ENCODE peak calls at places on chromosomes 6 and 20, in ten cellular contexts. R is fibroblast of villous mesenchyme, L is choroid plexus epithelial cell, E is left ventricle myocardium inferior, O is tibial artery, Q is esophagus squamous epithelium, B is adrenal gland, D is AG09309, I is epithelial cell of proximal tubule, T is mammary epithelial cell. Z is an unnamed sample.

GRCh38 chr20:2693996-2694471 is 1.5 kb downstream of the EBF4 start:
- DNase-seq in O (no peak), D (no peak), L (no peak), B (peak; percentile 50), R (no peak), T (no peak), I (no peak), Q (no peak), E (no peak), Z (no peak)

GRCh38 chr6:20416567-20417345 is 15.1 kb downstream of the E2F3 start:
- DNase-seq in I (no peak), Q (no peak), D (no peak), T (no peak), L (peak; percentile 19), R (peak; percentile 28), E (no peak), O (no peak), B (no peak), Z (peak; percentile 69)

GRCh38 chr20:45850926-45851325 is 6.3 kb downstream of the ACOT8 start:
- DNase-seq in R (no peak), O (no peak), L (no peak), D (no peak), T (no peak), Q (no peak), I (no peak), B (no peak), E (no peak), Z (no peak)

GRCh38 chr6:74181471-74181870 is 485.5 kb downstream of the CD109 start:
- DNase-seq in Q (no peak), O (no peak), I (no peak), R (no peak), E (no peak), B (no peak), T (no peak), D (no peak), L (no peak), Z (no peak)

GRCh38 chr6:44820366-44821158 is 433.1 kb downstream of the CDC5L start:
- DNase-seq in Q (no peak), T (peak; percentile 26), R (peak; percentile 8), I (no peak), O (no peak), B (no peak), D (no peak), E (no peak), L (no peak), Z (no peak)

GRCh38 chr6:80338201-80338836 is 231.8 kb downstream of the BCKDHB start:
- DNase-seq in Q (no peak), B (peak; percentile 71), L (peak; percentile 63), D (peak; percentile 18), R (peak; percentile 67), T (peak; percentile 29), I (no peak), O (no peak), E (peak; percentile 60), Z (peak; percentile 25)

GRCh38 chr6:2754396-2754795 is 3.7 kb upstream of the MYLK4 start:
- DNase-seq in Q (no peak), D (no peak), T (no peak), O (no peak), R (no peak), B (no peak), E (no peak), L (no peak), I (no peak), Z (no peak)

GRCh38 chr6:55704421-55704820 is 125.4 kb upstream of the HMGCLL1 start:
- DNase-seq in B (no peak), R (peak; percentile 46), L (peak; percentile 25), D (peak; percentile 4), O (no peak), Q (no peak), T (peak; percentile 93), I (peak; percentile 59), E (no peak), Z (no peak)

GRCh38 chr6:113860165-113860955 is 3.2 kb downstream of the MARCKS start:
- DNase-seq in L (peak; percentile 63), B (peak; percentile 64), Q (no peak), D (no peak), I (no peak), T (peak; percentile 36), O (peak; percentile 30), E (peak; percentile 29), R (peak; percentile 54), Z (no peak)

GRCh38 chr6:92122746-92123145 is 1296.6 kb downstream of the EPHA7 start:
- DNase-seq in O (no peak), I (no peak), R (peak; percentile 1), Q (no peak), D (no peak), E (no peak), B (no peak), T (no peak), L (peak; percentile 13), Z (no peak)

DNA sequence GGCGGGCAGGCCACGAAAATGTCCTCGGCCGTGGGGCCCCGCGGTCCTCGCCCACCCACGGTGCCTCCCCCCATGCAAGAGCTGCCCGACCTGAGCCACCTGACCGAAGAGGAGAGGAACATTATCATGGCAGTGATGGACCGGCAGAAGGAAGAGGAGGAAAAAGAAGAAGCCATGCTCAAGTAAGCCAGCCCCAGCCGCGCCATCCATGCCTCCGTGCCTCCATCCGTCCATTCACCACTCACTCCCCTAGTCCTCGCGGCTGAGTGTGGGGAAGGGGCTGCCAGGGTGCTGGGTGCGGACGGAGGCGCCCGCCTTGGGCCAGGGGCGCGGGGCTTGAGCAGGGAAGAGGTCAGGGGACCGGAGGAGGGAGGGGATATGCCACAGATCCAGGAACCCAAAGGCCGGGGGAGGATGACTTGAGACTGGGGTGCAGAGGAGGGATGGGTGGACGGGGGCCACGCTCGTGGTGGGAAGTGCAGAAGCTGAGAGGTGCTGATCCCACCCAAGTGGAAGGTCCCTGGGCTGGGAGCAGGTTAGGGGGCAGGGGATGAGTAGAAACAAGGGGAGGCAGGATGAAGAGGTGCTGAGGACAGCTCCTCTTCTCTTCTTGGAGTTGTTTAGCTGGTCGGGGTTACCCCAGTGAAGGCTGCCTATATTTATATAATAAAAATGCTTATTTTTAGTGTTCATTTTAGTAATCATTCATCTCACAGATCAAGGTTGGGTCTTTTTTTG is 825 bp downstream of the RIMS1 start:
- DNase-seq in L (peak; percentile 1), R (no peak), O (no peak), T (no peak), Q (no peak), D (no peak), I (no peak), B (no peak), E (no peak), Z (no peak)
- H3K4me3 ChIP-seq in L (peak overlapping the region; percentile 41), R (peak overlapping the region; percentile 15), O (peak overlapping the region; percentile 64), T (peak overlapping the region; percentile 24), Q (peak overlapping the region; percentile 4), D (peak overlapping the region; percentile 70), I (peak overlapping the region; percentile 19), B (no peak overlapping the region), E (peak overlapping the region; percentile 60), Z (no peak overlapping the region)

GRCh38 chr6:77173472-77174074 is 289.7 kb downstream of the HTR1B start:
- DNase-seq in I (no peak), Q (no peak), O (no peak), B (no peak), R (peak; percentile 21), E (no peak), T (peak; percentile 5), L (peak; percentile 40), D (no peak), Z (no peak)
- TF ChIP-seq CTCF in I (no peak), Q (no peak), O (no peak), B (no peak), R (peak; percentile 41), E (no peak), T (no peak), L (peak; percentile 51), D (peak; percentile 29), Z (peak; percentile 45)

DNA sequence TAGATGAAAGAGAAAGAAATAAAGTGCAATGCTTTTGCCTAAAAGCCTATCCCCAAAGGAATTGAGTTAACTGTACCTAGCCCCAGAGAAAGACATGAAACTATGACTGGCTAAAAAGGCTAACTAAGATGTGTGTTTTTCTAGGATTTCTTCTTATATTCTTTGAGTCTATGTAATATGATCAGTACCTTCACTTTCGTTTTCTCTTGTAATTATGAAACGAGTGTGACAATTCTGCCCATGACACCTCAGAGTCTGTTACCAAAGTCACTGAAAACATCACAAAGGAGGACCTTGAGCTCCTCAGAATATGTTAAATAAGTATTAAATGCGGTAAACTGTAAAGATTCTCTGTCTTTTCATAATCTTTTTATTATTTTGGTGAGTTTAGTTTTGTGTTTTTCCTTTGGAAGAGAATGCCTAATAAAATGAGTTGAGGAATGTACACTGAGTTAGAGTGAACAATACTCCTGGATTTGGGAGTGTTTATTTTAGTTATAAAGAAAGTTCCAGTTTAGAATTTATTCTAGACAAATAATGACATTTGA is 141.3 kb downstream of the FUT9 start:
- DNase-seq in B (no peak), E (no peak), R (no peak), T (no peak), O (no peak), Q (no peak), L (no peak), D (no peak), I (no peak), Z (no peak)
- H3K4me3 ChIP-seq in B (no peak overlapping the region), E (no peak overlapping the region), R (no peak overlapping the region), T (peak overlapping the region; percentile 30), O (no peak overlapping the region), Q (no peak overlapping the region), L (no peak overlapping the region), D (no peak overlapping the region), I (peak overlapping the region; percentile 17), Z (no peak overlapping the region)

GRCh38 chr20:63223121-63223825 is 7.3 kb upstream of the YTHDF1 start:
- DNase-seq in Q (no peak), I (no peak), R (peak; percentile 47), O (no peak), D (no peak), L (peak; percentile 50), T (no peak), E (no peak), B (no peak), Z (no peak)
- TF ChIP-seq CTCF in Q (peak; percentile 70), I (peak; percentile 81), R (peak; percentile 81), O (peak; percentile 56), D (peak; percentile 82), L (peak; percentile 86), T (peak; percentile 66), E (peak; percentile 79), B (peak; percentile 55), Z (peak; percentile 78)

DNA sequence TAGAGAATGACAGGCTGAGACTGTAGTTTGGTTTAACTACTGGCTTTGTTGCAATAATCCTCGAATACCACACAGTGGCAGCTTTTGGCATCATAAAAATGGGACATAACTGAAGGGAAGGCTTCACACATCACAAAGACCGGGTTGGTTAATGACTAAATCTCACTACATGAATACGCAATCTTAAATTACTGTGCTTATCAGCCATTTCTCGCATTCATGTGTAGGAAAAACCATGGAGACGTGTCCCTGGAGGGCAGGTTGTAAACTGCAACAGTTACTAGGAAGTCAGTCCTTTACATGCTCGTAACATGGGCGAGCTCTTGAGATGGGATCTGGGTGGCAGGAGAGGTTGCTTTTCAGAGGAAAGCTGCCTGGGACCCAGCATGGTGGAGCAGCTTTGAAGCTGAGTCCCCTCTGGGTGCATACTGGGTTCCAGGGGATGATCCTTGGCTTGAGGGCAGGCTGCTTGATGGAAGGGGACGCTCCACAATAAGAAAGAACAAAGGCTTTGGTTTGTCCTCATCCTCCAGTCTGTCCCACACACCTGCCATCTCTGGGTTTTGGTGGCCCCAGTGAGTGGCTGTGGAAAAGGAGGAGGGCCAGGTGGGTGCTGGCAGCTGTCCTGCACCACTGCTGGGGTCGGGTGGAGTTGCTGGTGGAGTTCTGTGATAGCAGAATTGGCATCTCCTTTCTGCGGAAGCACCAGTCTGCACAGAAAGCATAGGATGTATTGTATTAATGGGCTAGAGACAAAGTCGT is 2.1 kb downstream of the RPS21 start:
- DNase-seq in D (no peak), B (no peak), O (no peak), Q (no peak), I (no peak), L (no peak), T (no peak), E (no peak), R (no peak), Z (no peak)
- H3K4me3 ChIP-seq in D (no peak overlapping the region), B (no peak overlapping the region), O (no peak overlapping the region), Q (no peak overlapping the region), I (no peak overlapping the region), L (no peak overlapping the region), T (no peak overlapping the region), E (no peak overlapping the region), R (no peak overlapping the region), Z (no peak overlapping the region)

GRCh38 chr6:132126150-132126549 is 175.0 kb upstream of the CCN2 start:
- DNase-seq in L (no peak), O (no peak), R (no peak), I (no peak), Q (no peak), E (no peak), D (no peak), T (no peak), B (no peak), Z (no peak)
- TF ChIP-seq CTCF in L (peak; percentile 3), O (no peak), R (no peak), I (peak; percentile 9), Q (no peak), E (no peak), D (no peak), T (no peak), B (no peak), Z (no peak)

Z was measured in LNCaP clone FGC.